ENCODE peak calls at places on chromosome 9, in seven cellular contexts. E is stimulated activated CD4-positive, alpha-beta T cell treated with anti-CD3 and anti-CD28 coated beads, TNF-alpha, amount 100 ng/mL, for 24 hours; Z is naive B cell; C is amniotic stem cell; Y is GM18507; N is stimulated activated CD8-positive, alpha-beta memory T cell treated with anti-CD3 and anti-CD28 coated beads, Interleukin-2, amount 100 ng/mL, for 1 hour; W is activated CD8-positive, alpha-beta memory T cell treated with anti-CD3 and anti-CD28 coated beads, Interleukin-2, amount 50 U/mL, for 4 hours. S is an unnamed sample.
A peak's percentile ranks its signal among the peaks of the same experiment; 100 is the strongest.

GRCh38 chr9:6978591-6978990 is 220.8 kb downstream of the KDM4C start:
- DNase-seq in E (no peak), Z (no peak), C (no peak), Y (no peak), N (no peak), W (no peak), S (no peak)

GRCh38 chr9:93372391-93372790 is 79.1 kb upstream of the FAM120A start:
- DNase-seq in E (no peak), Z (no peak), C (no peak), Y (no peak), N (no peak), W (no peak), S (no peak)

GRCh38 chr9:89750117-89750551 is 145.3 kb downstream of the GADD45G start:
- DNase-seq in E (no peak), Z (no peak), C (no peak), Y (no peak), N (no peak), W (no peak), S (no peak)

GRCh38 chr9:121684381-121685145 is 33.1 kb downstream of the DAB2IP start:
- DNase-seq in E (no peak), Z (no peak), C (no peak), Y (peak; percentile 26), N (no peak), W (no peak), S (no peak)

GRCh38 chr9:81116340-81117207 is 572.8 kb downstream of the TLE1 start:
- DNase-seq in E (no peak), Z (no peak), C (no peak), Y (no peak), N (no peak), W (no peak), S (no peak)

GRCh38 chr9:88658311-88658822 is 123.4 kb downstream of the NXNL2 start:
- DNase-seq in E (no peak), Z (no peak), C (no peak), Y (no peak), N (no peak), W (no peak), S (no peak)

GRCh38 chr9:7223981-7224380 is 466.2 kb downstream of the KDM4C start:
- DNase-seq in E (no peak), Z (no peak), C (no peak), Y (no peak), N (no peak), W (no peak), S (no peak)

GRCh38 chr9:10130061-10130675 is 482.6 kb downstream of the PTPRD start:
- DNase-seq in E (no peak), Z (no peak), C (no peak), Y (no peak), N (no peak), W (no peak), S (no peak)

GRCh38 chr9:95504053-95504963 is 12.5 kb downstream of the PTCH1 start:
- DNase-seq in E (no peak), Z (no peak), C (no peak), Y (no peak), N (no peak), W (no peak), S (no peak)

GRCh38 chr9:127158995-127159801 is 36.8 kb upstream of the ANGPTL2 start:
- DNase-seq in E (no peak), Z (no peak), C (peak; percentile 2), Y (no peak), N (no peak), W (no peak), S (no peak)

S was measured in GF-D8.